ENCODE peak calls at places on chromosome 10, in seven cellular contexts. K, B, L, F, C, M and T are unnamed samples.

GRCh38 chr10:58956926-58957325 is 219.5 kb upstream of the PHYHIPL start:
- DNase-seq in K (no peak), B (no peak), L (no peak), F (no peak), C (no peak), M (peak), T (no peak)

GRCh38 chr10:70723771-70724170 is 51.5 kb downstream of the ADAMTS14 start:
- DNase-seq in K (no peak), B (no peak), L (no peak), F (no peak), C (no peak), M (no peak), T (no peak)

GRCh38 chr10:24898501-24898900 is 53.9 kb downstream of the PRTFDC1 start:
- DNase-seq in K (no peak), B (no peak), L (no peak), F (no peak), C (peak), M (no peak), T (no peak)

GRCh38 chr10:73368238-73368637 is 9.6 kb upstream of the CFAP70 start:
- DNase-seq in K (no peak), B (no peak), L (no peak), F (no peak), C (peak), M (no peak), T (no peak)

GRCh38 chr10:72044417-72045041 is 43.8 kb downstream of the SPOCK2 start:
- DNase-seq in K (no peak), B (no peak), L (no peak), F (no peak), C (peak), M (no peak), T (no peak)

GRCh38 chr10:126903646-126904360 is 1.4 kb upstream of the DOCK1 start:
- DNase-seq in K (no peak), B (no peak), L (no peak), F (no peak), C (no peak), M (no peak), T (no peak)

GRCh38 chr10:98910048-98910447 is 325.6 kb downstream of the HPSE2 start:
- DNase-seq in K (peak), B (no peak), L (no peak), F (no peak), C (no peak), M (no peak), T (no peak)

GRCh38 chr10:69864321-69864720 is 62.6 kb downstream of the COL13A1 start:
- DNase-seq in K (no peak), B (no peak), L (peak), F (peak), C (peak), M (peak), T (no peak)

GRCh38 chr10:124091646-124092269 is 1.6 kb downstream of the CHST15 start:
- DNase-seq in K (no peak), B (no peak), L (no peak), F (no peak), C (peak), M (peak), T (no peak)

GRCh38 chr10:526651-527312 is 162.7 kb downstream of the DIP2C start:
- DNase-seq in K (no peak), B (no peak), L (no peak), F (no peak), C (no peak), M (no peak), T (no peak)

GRCh38 chr10:121406823-121407545 is 191.3 kb downstream of the FGFR2 start:
- DNase-seq in K (no peak), B (no peak), L (no peak), F (no peak), C (peak), M (no peak), T (no peak)

GRCh38 chr10:103102195-103102594 is 90.9 kb downstream of the NT5C2 start:
- DNase-seq in K (no peak), B (no peak), L (no peak), F (no peak), C (no peak), M (peak), T (no peak)

GRCh38 chr10:112663181-112663879 is 216.3 kb downstream of the VTI1A start:
- DNase-seq in K (no peak), B (no peak), L (no peak), F (no peak), C (peak), M (peak), T (peak)

GRCh38 chr10:100930368-100930767 is 17.6 kb downstream of the SLF2 start:
- DNase-seq in K (no peak), B (no peak), L (no peak), F (no peak), C (no peak), M (peak), T (no peak)

GRCh38 chr10:125000366-125001312 is 58.7 kb downstream of the ZRANB1 start:
- DNase-seq in K (no peak), B (no peak), L (no peak), F (no peak), C (no peak), M (no peak), T (no peak)

GRCh38 chr10:113023017-113023416 is 73.0 kb downstream of the TCF7L2 start:
- DNase-seq in K (no peak), B (no peak), L (no peak), F (no peak), C (no peak), M (no peak), T (no peak)

GRCh38 chr10:114281461-114281860 is 42.4 kb downstream of the VWA2 start:
- DNase-seq in K (no peak), B (no peak), L (no peak), F (no peak), C (no peak), M (no peak), T (no peak)

GRCh38 chr10:117653170-117653515 is 110.6 kb downstream of the EMX2 start:
- DNase-seq in K (no peak), B (peak), L (peak), F (peak), C (peak), M (peak), T (peak)

GRCh38 chr10:75210193-75211006 is at the start of gene VDAC2:
- DNase-seq in K (peak), B (peak), L (no peak), F (no peak), C (peak), M (peak), T (peak)

GRCh38 chr10:76175533-76176165 is 744.2 kb downstream of the LRMDA start:
- DNase-seq in K (no peak), B (no peak), L (no peak), F (no peak), C (no peak), M (no peak), T (no peak)

GRCh38 chr10:116536810-116537209 is 8.9 kb upstream of the PNLIP start:
- DNase-seq in K (no peak), B (no peak), L (no peak), F (no peak), C (peak), M (peak), T (no peak)

GRCh38 chr10:28872592-28873165 is 195.4 kb downstream of the BAMBI start:
- DNase-seq in K (no peak), B (no peak), L (no peak), F (no peak), C (no peak), M (no peak), T (no peak)

GRCh38 chr10:33334170-33334838 is at the start of gene NRP1:
- DNase-seq in K (peak), B (no peak), L (no peak), F (no peak), C (no peak), M (no peak), T (peak)

GRCh38 chr10:8563478-8563877 is 509.0 kb downstream of the GATA3 start:
- DNase-seq in K (no peak), B (no peak), L (no peak), F (no peak), C (no peak), M (no peak), T (no peak)

GRCh38 chr10:6068006-6068405 is 5.8 kb upstream of the IL2RA start:
- DNase-seq in K (no peak), B (no peak), L (no peak), F (no peak), C (no peak), M (no peak), T (no peak)

GRCh38 chr10:71725998-71726672 is 6.6 kb upstream of the C10orf105 start:
- DNase-seq in K (no peak), B (peak), L (no peak), F (no peak), C (peak), M (no peak), T (peak)

GRCh38 chr10:133467286-133467911 is 13.7 kb downstream of the SCART1 start:
- DNase-seq in K (no peak), B (no peak), L (no peak), F (no peak), C (no peak), M (no peak), T (peak)

GRCh38 chr10:92419740-92420553 is 129.0 kb downstream of the MARCHF5 start:
- DNase-seq in K (no peak), B (no peak), L (no peak), F (no peak), C (no peak), M (peak), T (no peak)

GRCh38 chr10:20959178-20959577 is 62.1 kb upstream of the NEBL start:
- DNase-seq in K (no peak), B (no peak), L (no peak), F (no peak), C (no peak), M (no peak), T (no peak)

GRCh38 chr10:29604291-29604825 is 30.4 kb downstream of the SVIL start:
- DNase-seq in K (no peak), B (no peak), L (no peak), F (no peak), C (no peak), M (no peak), T (no peak)

GRCh38 chr10:132716691-132717490 is 69.1 kb downstream of the NKX6-2 start:
- DNase-seq in K (no peak), B (no peak), L (no peak), F (no peak), C (no peak), M (no peak), T (no peak)

GRCh38 chr10:20622522-20623270 is 274.4 kb downstream of the NEBL start:
- DNase-seq in K (no peak), B (no peak), L (no peak), F (no peak), C (peak), M (peak), T (no peak)